ENCODE peak calls at places on chromosomes 7 and 10, in ten cellular contexts. V is Calu3, C is cardiac fibroblast, F is AG10803, D is OCI-LY7, O is foreskin fibroblast, S is left ventricle myocardium inferior, R is AG04449, Q is heart right ventricle, Z is fibroblast of mammary gland. P is an unnamed sample.

GRCh38 chr10:50590935-50591334 is 32.8 kb downstream of the SGMS1 start:
- DNase-seq in C (no peak), Q (no peak), D (no peak), V (no peak), Z (no peak), S (no peak), O (no peak), R (no peak), F (no peak), P (no peak)

GRCh38 chr10:32065871-32066270 is 9.6 kb upstream of the KIF5B start:
- DNase-seq in D (no peak), Q (no peak), O (peak; percentile 86), C (peak; percentile 79), F (peak; percentile 80), Z (peak; percentile 84), R (peak; percentile 76), V (no peak), S (no peak), P (no peak)

GRCh38 chr7:29563590-29564454 is at the start of gene PRR15:
- DNase-seq in R (no peak), O (peak; percentile 53), V (peak; percentile 96), F (no peak), C (peak; percentile 60), Z (no peak), Q (peak; percentile 16), S (no peak), D (no peak), P (peak; percentile 38)

GRCh38 chr10:63671317-63671937 is 150.2 kb downstream of the REEP3 start:
- DNase-seq in S (no peak), F (peak; percentile 90), R (peak; percentile 42), D (no peak), V (no peak), Q (peak; percentile 29), Z (peak; percentile 95), C (peak; percentile 86), O (peak; percentile 91), P (no peak)

GRCh38 chr10:128062837-128063563 is 63.2 kb downstream of the MKI67 start:
- DNase-seq in S (no peak), V (no peak), C (peak; percentile 13), D (peak; percentile 73), F (no peak), Z (no peak), Q (peak; percentile 55), O (no peak), R (no peak), P (peak; percentile 44)

GRCh38 chr7:99943641-99944507 is 14.5 kb upstream of the GJC3 start:
- DNase-seq in Q (no peak), O (no peak), Z (no peak), S (no peak), R (no peak), D (peak; percentile 57), V (no peak), F (no peak), C (no peak), P (no peak)

GRCh38 chr7:142461437-142461836 is 203.6 kb upstream of the PRSS58 start:
- DNase-seq in V (no peak), F (peak; percentile 96), C (peak; percentile 45), R (peak; percentile 94), Z (peak; percentile 92), O (peak; percentile 95), D (no peak), Q (no peak), S (no peak), P (no peak)

GRCh38 chr7:100132126-100132525 is 5.4 kb downstream of the MBLAC1 start:
- DNase-seq in F (no peak), O (no peak), Q (no peak), S (no peak), Z (no peak), R (no peak), C (no peak), D (no peak), V (no peak), P (no peak)

GRCh38 chr7:65390588-65390987 is 16.9 kb downstream of the ZNF92 start:
- DNase-seq in D (no peak), C (no peak), S (no peak), F (no peak), R (no peak), Q (no peak), V (no peak), O (no peak), Z (no peak), P (peak; percentile 23)

GRCh38 chr7:45978731-45979211 is 57.7 kb upstream of the IGFBP3 start:
- DNase-seq in Q (no peak), C (peak; percentile 20), F (peak; percentile 58), D (no peak), O (no peak), V (no peak), R (no peak), Z (no peak), S (no peak), P (no peak)

GRCh38 chr10:58264780-58265179 is 2.9 kb downstream of the IPMK start:
- DNase-seq in D (peak; percentile 31), C (no peak), S (no peak), Z (no peak), O (no peak), R (no peak), Q (no peak), F (no peak), V (no peak), P (no peak)

GRCh38 chr7:47766151-47766550 is 182.1 kb downstream of the PKD1L1 start:
- DNase-seq in F (no peak), Q (no peak), V (no peak), Z (no peak), C (no peak), S (no peak), R (no peak), O (no peak), D (no peak), P (no peak)

GRCh38 chr10:119079572-119080520 is 771 bp downstream of the EIF3A start:
- DNase-seq in D (peak; percentile 71), O (peak; percentile 91), R (no peak), V (peak; percentile 73), Q (peak; percentile 82), C (peak; percentile 83), Z (peak; percentile 78), S (peak; percentile 73), F (peak; percentile 79), P (peak; percentile 87)

GRCh38 chr7:73939528-73939927 is 78.6 kb downstream of the TMEM270 start:
- DNase-seq in F (no peak), C (no peak), R (no peak), Z (no peak), V (no peak), D (no peak), S (no peak), O (no peak), Q (no peak), P (no peak)

GRCh38 chr7:47418910-47419309 is 163.0 kb downstream of the TNS3 start:
- DNase-seq in Q (no peak), S (no peak), V (no peak), D (no peak), O (peak; percentile 78), F (peak; percentile 67), R (no peak), Z (peak; percentile 70), C (no peak), P (no peak)

GRCh38 chr7:40211291-40212003 is 76.6 kb downstream of the SUGCT start:
- DNase-seq in D (no peak), C (peak; percentile 72), F (peak; percentile 85), O (no peak), S (no peak), Z (no peak), V (no peak), Q (no peak), R (no peak), P (no peak)

GRCh38 chr10:103852856-103853255 is 2.5 kb downstream of the SH3PXD2A start:
- DNase-seq in F (peak; percentile 87), Z (peak; percentile 81), C (peak; percentile 55), D (no peak), O (peak; percentile 82), S (no peak), R (no peak), Q (peak; percentile 58), V (no peak), P (no peak)

GRCh38 chr10:12428447-12429135 is 79.2 kb downstream of the CAMK1D start:
- DNase-seq in F (no peak), Q (no peak), S (no peak), D (no peak), R (no peak), Z (no peak), V (no peak), C (no peak), O (no peak), P (no peak)
- TF ChIP-seq CTCF in F (no peak), Q (no peak), S (no peak), D (peak; percentile 25), R (no peak), Z (no peak), V (no peak), C (no peak), O (no peak), P (peak; percentile 12)

GRCh38 chr7:17971392-17971791 is 31.1 kb upstream of the SNX13 start:
- DNase-seq in Q (no peak), O (peak; percentile 20), F (peak; percentile 13), Z (peak; percentile 34), S (no peak), R (no peak), D (no peak), C (peak; percentile 59), V (no peak), P (no peak)

DNA sequence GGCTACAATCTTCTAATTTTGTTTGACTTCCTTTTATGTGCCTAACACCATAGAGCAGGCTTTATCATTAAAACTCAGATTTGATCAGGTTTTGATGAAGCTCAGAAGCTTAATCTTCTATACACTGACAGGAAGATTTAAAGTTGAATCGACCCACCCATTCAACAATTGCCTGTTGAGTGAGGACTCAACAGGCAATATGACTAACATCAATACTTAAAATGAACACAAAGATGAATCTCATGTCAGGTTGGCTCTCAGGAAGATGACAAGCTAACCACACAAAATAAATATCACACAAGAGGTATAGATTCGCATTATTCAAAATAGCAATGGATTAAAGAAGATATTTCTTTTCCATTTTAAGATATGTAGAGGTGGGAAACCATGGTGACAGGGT is 36.7 kb upstream of the SNX13 start:
- DNase-seq in C (no peak), V (no peak), R (no peak), Q (no peak), S (no peak), D (no peak), F (no peak), O (no peak), Z (no peak), P (no peak)
- TF ChIP-seq CTCF in C (no peak), V (no peak), R (no peak), Q (no peak), S (no peak), D (no peak), F (no peak), O (no peak), Z (no peak), P (no peak)

GRCh38 chr7:137816696-137817320 is 30.0 kb downstream of the DGKI start:
- DNase-seq in D (no peak), O (peak; percentile 69), Z (peak; percentile 47), V (no peak), Q (no peak), C (peak; percentile 19), R (no peak), S (no peak), F (peak; percentile 47), P (no peak)
- TF ChIP-seq CTCF in D (peak; percentile 20), O (peak; percentile 25), Z (peak; percentile 52), V (no peak), Q (peak; percentile 29), C (peak; percentile 43), R (no peak), S (peak; percentile 56), F (peak; percentile 70), P (peak; percentile 44)

GRCh38 chr7:25731881-25732240 is 420.1 kb upstream of the NFE2L3 start:
- DNase-seq in S (no peak), Z (no peak), R (no peak), V (no peak), C (peak; percentile 12), F (no peak), D (no peak), Q (no peak), O (no peak), P (no peak)
- TF ChIP-seq CTCF in S (no peak), Z (no peak), R (no peak), V (no peak), C (no peak), F (no peak), D (no peak), Q (no peak), O (no peak), P (no peak)